ENCODE peak calls at places on chromosome 9, in nine cellular contexts. N, C, V, P, X, I, D, R and H are unnamed samples.

GRCh38 chr9:3467593-3468219 is 58.1 kb downstream of the RFX3 start:
- DNase-seq in P (peak), D (no peak), X (no peak), C (peak), V (peak), R (no peak), N (peak), I (peak), H (peak)

GRCh38 chr9:92974696-92975451 is 27.6 kb downstream of the FGD3 start:
- DNase-seq in N (no peak), X (no peak), D (no peak), P (no peak), C (no peak), R (no peak), V (no peak), I (no peak), H (no peak)

GRCh38 chr9:3879731-3880493 is 354.1 kb upstream of the RFX3 start:
- DNase-seq in P (no peak), I (no peak), D (no peak), X (no peak), V (no peak), N (no peak), C (no peak), R (no peak), H (no peak)

GRCh38 chr9:69996947-69997346 is 46.7 kb upstream of the MAMDC2 start:
- DNase-seq in R (no peak), C (no peak), D (no peak), N (no peak), V (no peak), P (no peak), X (no peak), I (no peak), H (no peak)

GRCh38 chr9:34984049-34984448 is 5.5 kb upstream of the DNAJB5 start:
- DNase-seq in P (no peak), V (peak), N (no peak), D (no peak), X (no peak), R (no peak), C (peak), I (no peak), H (no peak)

GRCh38 chr9:84756156-84756555 is 86.6 kb downstream of the NTRK2 start:
- DNase-seq in D (no peak), C (no peak), V (no peak), R (no peak), N (peak), I (peak), X (no peak), P (no peak), H (no peak)

GRCh38 chr9:78023003-78023741 is 8.4 kb downstream of the GNAQ start:
- DNase-seq in N (peak), V (no peak), P (no peak), R (no peak), C (no peak), D (no peak), X (no peak), I (no peak), H (no peak)

GRCh38 chr9:14935917-14936316 is 25.7 kb upstream of the FREM1 start:
- DNase-seq in R (no peak), I (no peak), P (no peak), X (no peak), D (no peak), V (no peak), N (no peak), C (no peak), H (no peak)

GRCh38 chr9:135109650-135110049 is 22.2 kb downstream of the OLFM1 start:
- DNase-seq in D (no peak), I (no peak), V (no peak), N (no peak), R (no peak), P (no peak), C (no peak), X (no peak), H (no peak)

GRCh38 chr9:76400534-76401096 is 6.4 kb upstream of the RFK start:
- DNase-seq in I (no peak), N (no peak), P (no peak), V (no peak), C (no peak), D (no peak), X (no peak), R (no peak), H (no peak)

GRCh38 chr9:111400564-111400898 is 70.5 kb upstream of the OR2K2 start:
- DNase-seq in C (no peak), D (no peak), V (no peak), N (no peak), P (no peak), I (no peak), X (no peak), R (no peak), H (no peak)

GRCh38 chr9:38619556-38620447 is 594 bp downstream of the ANKRD18A start:
- DNase-seq in D (no peak), I (no peak), C (peak), V (peak), X (no peak), R (peak), P (no peak), N (no peak), H (no peak)

GRCh38 chr9:113919422-113919821 is 43.3 kb downstream of the ZNF618 start:
- DNase-seq in N (no peak), R (no peak), V (no peak), C (no peak), D (no peak), X (no peak), P (no peak), I (no peak), H (no peak)